ENCODE peak calls at places on chromosomes 3 and 15, in eight cellular contexts. One of them, this sample, is unnamed.

GRCh38 chr3:40843208-40843624 is 318.5 kb downstream of the ZNF621 start:
- DNase-seq in stimulated activated CD4-positive, alpha-beta T cell treated with anti-CD3 and anti-CD28 coated beads, Interleukin-2, amount 100 ng/mL, for 24 hours: no peak
- DNase-seq in glutamatergic neuron: no peak
- DNase-seq in ELR: no peak
- DNase-seq in lower leg skin: no peak
- DNase-seq in NK-92 treated with Interleukin-12 subunit alpha and Interleukin-12 subunit beta, amount 100 ng/mL, for 24 hours: no peak
- DNase-seq in Daoy: no peak
- DNase-seq in activated gamma-delta T cell treated with anti-CD3 and anti-CD28 coated beads, Interleukin-2, amount 50 U/mL, for 16 hours: no peak
- DNase-seq in this sample: no peak

GRCh38 chr3:150248116-150248864 is 159.8 kb upstream of the TSC22D2 start:
- DNase-seq in Daoy: peak; percentile 76
- DNase-seq in NK-92 treated with Interleukin-12 subunit alpha and Interleukin-12 subunit beta, amount 100 ng/mL, for 24 hours: no peak
- DNase-seq in lower leg skin: no peak
- DNase-seq in stimulated activated CD4-positive, alpha-beta T cell treated with anti-CD3 and anti-CD28 coated beads, Interleukin-2, amount 100 ng/mL, for 24 hours: no peak
- DNase-seq in glutamatergic neuron: no peak
- DNase-seq in ELR: peak; percentile 94
- DNase-seq in activated gamma-delta T cell treated with anti-CD3 and anti-CD28 coated beads, Interleukin-2, amount 50 U/mL, for 16 hours: no peak
- DNase-seq in this sample: no peak

GRCh38 chr3:42830437-42831320 is 21.4 kb downstream of the ACKR2 start:
- DNase-seq in lower leg skin: no peak
- DNase-seq in Daoy: no peak
- DNase-seq in NK-92 treated with Interleukin-12 subunit alpha and Interleukin-12 subunit beta, amount 100 ng/mL, for 24 hours: no peak
- DNase-seq in ELR: peak; percentile 37
- DNase-seq in activated gamma-delta T cell treated with anti-CD3 and anti-CD28 coated beads, Interleukin-2, amount 50 U/mL, for 16 hours: no peak
- DNase-seq in stimulated activated CD4-positive, alpha-beta T cell treated with anti-CD3 and anti-CD28 coated beads, Interleukin-2, amount 100 ng/mL, for 24 hours: no peak
- DNase-seq in glutamatergic neuron: no peak
- DNase-seq in this sample: no peak

GRCh38 chr3:69065318-69065964 is 13.3 kb upstream of the TMF1 start:
- DNase-seq in activated gamma-delta T cell treated with anti-CD3 and anti-CD28 coated beads, Interleukin-2, amount 50 U/mL, for 16 hours: no peak
- DNase-seq in ELR: no peak
- DNase-seq in glutamatergic neuron: no peak
- DNase-seq in stimulated activated CD4-positive, alpha-beta T cell treated with anti-CD3 and anti-CD28 coated beads, Interleukin-2, amount 100 ng/mL, for 24 hours: no peak
- DNase-seq in NK-92 treated with Interleukin-12 subunit alpha and Interleukin-12 subunit beta, amount 100 ng/mL, for 24 hours: no peak
- DNase-seq in Daoy: no peak
- DNase-seq in lower leg skin: no peak
- DNase-seq in this sample: no peak

GRCh38 chr3:41286305-41286704 is 87.0 kb downstream of the CTNNB1 start:
- DNase-seq in Daoy: no peak
- DNase-seq in glutamatergic neuron: no peak
- DNase-seq in ELR: no peak
- DNase-seq in NK-92 treated with Interleukin-12 subunit alpha and Interleukin-12 subunit beta, amount 100 ng/mL, for 24 hours: no peak
- DNase-seq in stimulated activated CD4-positive, alpha-beta T cell treated with anti-CD3 and anti-CD28 coated beads, Interleukin-2, amount 100 ng/mL, for 24 hours: no peak
- DNase-seq in lower leg skin: no peak
- DNase-seq in activated gamma-delta T cell treated with anti-CD3 and anti-CD28 coated beads, Interleukin-2, amount 50 U/mL, for 16 hours: no peak
- DNase-seq in this sample: no peak

GRCh38 chr3:188845514-188845913 is 326.3 kb upstream of the TPRG1 start:
- DNase-seq in stimulated activated CD4-positive, alpha-beta T cell treated with anti-CD3 and anti-CD28 coated beads, Interleukin-2, amount 100 ng/mL, for 24 hours: no peak
- DNase-seq in activated gamma-delta T cell treated with anti-CD3 and anti-CD28 coated beads, Interleukin-2, amount 50 U/mL, for 16 hours: no peak
- DNase-seq in ELR: no peak
- DNase-seq in Daoy: no peak
- DNase-seq in NK-92 treated with Interleukin-12 subunit alpha and Interleukin-12 subunit beta, amount 100 ng/mL, for 24 hours: no peak
- DNase-seq in glutamatergic neuron: no peak
- DNase-seq in lower leg skin: no peak
- DNase-seq in this sample: no peak

GRCh38 chr3:83559082-83559481 is 1399.7 kb upstream of the CADM2 start:
- DNase-seq in stimulated activated CD4-positive, alpha-beta T cell treated with anti-CD3 and anti-CD28 coated beads, Interleukin-2, amount 100 ng/mL, for 24 hours: no peak
- DNase-seq in NK-92 treated with Interleukin-12 subunit alpha and Interleukin-12 subunit beta, amount 100 ng/mL, for 24 hours: no peak
- DNase-seq in glutamatergic neuron: no peak
- DNase-seq in lower leg skin: no peak
- DNase-seq in activated gamma-delta T cell treated with anti-CD3 and anti-CD28 coated beads, Interleukin-2, amount 50 U/mL, for 16 hours: no peak
- DNase-seq in Daoy: no peak
- DNase-seq in ELR: no peak
- DNase-seq in this sample: no peak

GRCh38 chr15:96340611-96341464 is 10.3 kb downstream of the NR2F2 start:
- DNase-seq in ELR: peak; percentile 48
- DNase-seq in lower leg skin: peak; percentile 86
- DNase-seq in Daoy: no peak
- DNase-seq in activated gamma-delta T cell treated with anti-CD3 and anti-CD28 coated beads, Interleukin-2, amount 50 U/mL, for 16 hours: no peak
- DNase-seq in stimulated activated CD4-positive, alpha-beta T cell treated with anti-CD3 and anti-CD28 coated beads, Interleukin-2, amount 100 ng/mL, for 24 hours: no peak
- DNase-seq in NK-92 treated with Interleukin-12 subunit alpha and Interleukin-12 subunit beta, amount 100 ng/mL, for 24 hours: no peak
- DNase-seq in glutamatergic neuron: peak; percentile 61
- DNase-seq in this sample: no peak

GRCh38 chr3:23863060-23863459 is 53.7 kb downstream of the NKIRAS1 start:
- DNase-seq in ELR: peak; percentile 76
- DNase-seq in activated gamma-delta T cell treated with anti-CD3 and anti-CD28 coated beads, Interleukin-2, amount 50 U/mL, for 16 hours: no peak
- DNase-seq in glutamatergic neuron: no peak
- DNase-seq in lower leg skin: no peak
- DNase-seq in stimulated activated CD4-positive, alpha-beta T cell treated with anti-CD3 and anti-CD28 coated beads, Interleukin-2, amount 100 ng/mL, for 24 hours: no peak
- DNase-seq in NK-92 treated with Interleukin-12 subunit alpha and Interleukin-12 subunit beta, amount 100 ng/mL, for 24 hours: no peak
- DNase-seq in Daoy: no peak
- DNase-seq in this sample: no peak

GRCh38 chr15:25525741-25526140 is 86.9 kb upstream of the UBE3A start:
- DNase-seq in NK-92 treated with Interleukin-12 subunit alpha and Interleukin-12 subunit beta, amount 100 ng/mL, for 24 hours: no peak
- DNase-seq in stimulated activated CD4-positive, alpha-beta T cell treated with anti-CD3 and anti-CD28 coated beads, Interleukin-2, amount 100 ng/mL, for 24 hours: no peak
- DNase-seq in ELR: no peak
- DNase-seq in Daoy: peak; percentile 76
- DNase-seq in lower leg skin: no peak
- DNase-seq in activated gamma-delta T cell treated with anti-CD3 and anti-CD28 coated beads, Interleukin-2, amount 50 U/mL, for 16 hours: no peak
- DNase-seq in glutamatergic neuron: no peak
- DNase-seq in this sample: no peak

GRCh38 chr3:14290631-14291385 is 111.6 kb upstream of the SLC6A6 start:
- DNase-seq in activated gamma-delta T cell treated with anti-CD3 and anti-CD28 coated beads, Interleukin-2, amount 50 U/mL, for 16 hours: no peak
- DNase-seq in Daoy: no peak
- DNase-seq in lower leg skin: no peak
- DNase-seq in stimulated activated CD4-positive, alpha-beta T cell treated with anti-CD3 and anti-CD28 coated beads, Interleukin-2, amount 100 ng/mL, for 24 hours: no peak
- DNase-seq in glutamatergic neuron: no peak
- DNase-seq in ELR: no peak
- DNase-seq in NK-92 treated with Interleukin-12 subunit alpha and Interleukin-12 subunit beta, amount 100 ng/mL, for 24 hours: no peak
- DNase-seq in this sample: no peak

GRCh38 chr3:59250600-59250999 is 200.8 kb upstream of the CFAP20DC start:
- DNase-seq in lower leg skin: no peak
- DNase-seq in Daoy: no peak
- DNase-seq in NK-92 treated with Interleukin-12 subunit alpha and Interleukin-12 subunit beta, amount 100 ng/mL, for 24 hours: no peak
- DNase-seq in stimulated activated CD4-positive, alpha-beta T cell treated with anti-CD3 and anti-CD28 coated beads, Interleukin-2, amount 100 ng/mL, for 24 hours: no peak
- DNase-seq in glutamatergic neuron: no peak
- DNase-seq in activated gamma-delta T cell treated with anti-CD3 and anti-CD28 coated beads, Interleukin-2, amount 50 U/mL, for 16 hours: no peak
- DNase-seq in ELR: no peak
- DNase-seq in this sample: no peak

GRCh38 chr15:38559908-38560307 is 4.7 kb downstream of the RASGRP1 start:
- DNase-seq in ELR: no peak
- DNase-seq in activated gamma-delta T cell treated with anti-CD3 and anti-CD28 coated beads, Interleukin-2, amount 50 U/mL, for 16 hours: no peak
- DNase-seq in Daoy: no peak
- DNase-seq in NK-92 treated with Interleukin-12 subunit alpha and Interleukin-12 subunit beta, amount 100 ng/mL, for 24 hours: no peak
- DNase-seq in stimulated activated CD4-positive, alpha-beta T cell treated with anti-CD3 and anti-CD28 coated beads, Interleukin-2, amount 100 ng/mL, for 24 hours: no peak
- DNase-seq in lower leg skin: no peak
- DNase-seq in glutamatergic neuron: no peak
- DNase-seq in this sample: no peak

GRCh38 chr15:91136386-91136923 is 36.4 kb downstream of the SV2B start:
- DNase-seq in lower leg skin: peak; percentile 64
- DNase-seq in Daoy: no peak
- DNase-seq in glutamatergic neuron: no peak
- DNase-seq in NK-92 treated with Interleukin-12 subunit alpha and Interleukin-12 subunit beta, amount 100 ng/mL, for 24 hours: no peak
- DNase-seq in stimulated activated CD4-positive, alpha-beta T cell treated with anti-CD3 and anti-CD28 coated beads, Interleukin-2, amount 100 ng/mL, for 24 hours: no peak
- DNase-seq in ELR: no peak
- DNase-seq in activated gamma-delta T cell treated with anti-CD3 and anti-CD28 coated beads, Interleukin-2, amount 50 U/mL, for 16 hours: no peak
- DNase-seq in this sample: no peak

GRCh38 chr3:52238193-52238760 is 681 bp downstream of the TWF2 start:
- DNase-seq in activated gamma-delta T cell treated with anti-CD3 and anti-CD28 coated beads, Interleukin-2, amount 50 U/mL, for 16 hours: no peak
- DNase-seq in stimulated activated CD4-positive, alpha-beta T cell treated with anti-CD3 and anti-CD28 coated beads, Interleukin-2, amount 100 ng/mL, for 24 hours: no peak
- DNase-seq in NK-92 treated with Interleukin-12 subunit alpha and Interleukin-12 subunit beta, amount 100 ng/mL, for 24 hours: no peak
- DNase-seq in lower leg skin: no peak
- DNase-seq in ELR: peak; percentile 25
- DNase-seq in Daoy: no peak
- DNase-seq in glutamatergic neuron: no peak
- DNase-seq in this sample: no peak

GRCh38 chr15:52349062-52349700 is 53.6 kb upstream of the MYO5C start:
- DNase-seq in ELR: no peak
- DNase-seq in NK-92 treated with Interleukin-12 subunit alpha and Interleukin-12 subunit beta, amount 100 ng/mL, for 24 hours: no peak
- DNase-seq in stimulated activated CD4-positive, alpha-beta T cell treated with anti-CD3 and anti-CD28 coated beads, Interleukin-2, amount 100 ng/mL, for 24 hours: no peak
- DNase-seq in Daoy: no peak
- DNase-seq in activated gamma-delta T cell treated with anti-CD3 and anti-CD28 coated beads, Interleukin-2, amount 50 U/mL, for 16 hours: no peak
- DNase-seq in glutamatergic neuron: no peak
- DNase-seq in lower leg skin: no peak
- DNase-seq in this sample: no peak

GRCh38 chr3:126546013-126546412 is 12.7 kb downstream of the C3orf22 start:
- DNase-seq in Daoy: no peak
- DNase-seq in stimulated activated CD4-positive, alpha-beta T cell treated with anti-CD3 and anti-CD28 coated beads, Interleukin-2, amount 100 ng/mL, for 24 hours: no peak
- DNase-seq in glutamatergic neuron: peak; percentile 1
- DNase-seq in activated gamma-delta T cell treated with anti-CD3 and anti-CD28 coated beads, Interleukin-2, amount 50 U/mL, for 16 hours: no peak
- DNase-seq in lower leg skin: peak; percentile 71
- DNase-seq in NK-92 treated with Interleukin-12 subunit alpha and Interleukin-12 subunit beta, amount 100 ng/mL, for 24 hours: no peak
- DNase-seq in ELR: no peak
- DNase-seq in this sample: no peak

GRCh38 chr3:73656241-73656890 is 31.6 kb upstream of the PDZRN3 start:
- DNase-seq in glutamatergic neuron: no peak
- DNase-seq in ELR: peak; percentile 15
- DNase-seq in Daoy: no peak
- DNase-seq in stimulated activated CD4-positive, alpha-beta T cell treated with anti-CD3 and anti-CD28 coated beads, Interleukin-2, amount 100 ng/mL, for 24 hours: no peak
- DNase-seq in activated gamma-delta T cell treated with anti-CD3 and anti-CD28 coated beads, Interleukin-2, amount 50 U/mL, for 16 hours: no peak
- DNase-seq in lower leg skin: no peak
- DNase-seq in NK-92 treated with Interleukin-12 subunit alpha and Interleukin-12 subunit beta, amount 100 ng/mL, for 24 hours: no peak
- DNase-seq in this sample: no peak